ENCODE peak calls at places on chromosome 13, in eight cellular contexts. G is Karpas-422, O is fibroblast of lung, H is H9, B is H1, W is GM23248, U is IMR-90, T is HCT116. Y is an unnamed sample.

GRCh38 chr13:98189841-98190505 is 12.9 kb upstream of the RNF113B start:
- DNase-seq in H (no peak), T (no peak), W (no peak), G (no peak), U (no peak), O (no peak), B (no peak), Y (no peak)

GRCh38 chr13:42119875-42120274 is 71.4 kb downstream of the DGKH start:
- DNase-seq in O (no peak), G (no peak), T (no peak), W (no peak), B (no peak), H (no peak), U (no peak), Y (no peak)

GRCh38 chr13:56670563-56670962 is 470.2 kb upstream of the PRR20A start:
- DNase-seq in G (no peak), O (no peak), H (no peak), U (no peak), W (no peak), T (no peak), B (no peak), Y (no peak)

GRCh38 chr13:21175656-21176194 is 627 bp downstream of the SKA3 start:
- DNase-seq in G (no peak), B (no peak), H (no peak), U (peak; percentile 28), O (peak; percentile 48), W (peak; percentile 53), T (no peak), Y (no peak)

GRCh38 chr13:50592412-50593145 is 250.9 kb downstream of the DLEU7 start:
- DNase-seq in W (peak; percentile 88), U (peak; percentile 87), G (no peak), O (peak; percentile 79), H (no peak), B (no peak), T (no peak), Y (no peak)

GRCh38 chr13:40228486-40228885 is 438.0 kb downstream of the FOXO1 start:
- DNase-seq in G (no peak), T (no peak), H (no peak), B (no peak), U (no peak), W (peak; percentile 8), O (peak; percentile 83), Y (no peak)

GRCh38 chr13:97749174-97749573 is 204.3 kb upstream of the IPO5 start:
- DNase-seq in H (no peak), W (peak; percentile 27), U (peak; percentile 1), B (no peak), T (peak; percentile 32), O (no peak), G (peak; percentile 61), Y (no peak)

GRCh38 chr13:41420146-41420545 is 37.2 kb upstream of the RGCC start:
- DNase-seq in U (no peak), W (no peak), T (no peak), B (no peak), H (no peak), G (no peak), O (no peak), Y (no peak)

GRCh38 chr13:96946709-96947311 is 47.5 kb downstream of the OXGR1 start:
- DNase-seq in G (no peak), W (no peak), O (no peak), U (no peak), H (no peak), B (no peak), T (no peak), Y (no peak)

GRCh38 chr13:21060063-21060826 is 1.1 kb downstream of the LATS2 start:
- DNase-seq in H (no peak), U (peak; percentile 51), G (no peak), B (peak; percentile 62), W (peak; percentile 78), O (no peak), T (no peak), Y (peak; percentile 84)

GRCh38 chr13:19152403-19152802 is 29.2 kb downstream of the TUBA3C start:
- DNase-seq in T (no peak), B (no peak), H (no peak), O (no peak), W (no peak), U (no peak), G (no peak), Y (no peak)

GRCh38 chr13:76016799-76017198 is 380.7 kb downstream of the LMO7 start:
- DNase-seq in W (peak; percentile 42), B (peak; percentile 73), T (peak; percentile 35), O (peak; percentile 27), H (peak; percentile 55), U (peak; percentile 23), G (peak; percentile 76), Y (no peak)

DNA sequence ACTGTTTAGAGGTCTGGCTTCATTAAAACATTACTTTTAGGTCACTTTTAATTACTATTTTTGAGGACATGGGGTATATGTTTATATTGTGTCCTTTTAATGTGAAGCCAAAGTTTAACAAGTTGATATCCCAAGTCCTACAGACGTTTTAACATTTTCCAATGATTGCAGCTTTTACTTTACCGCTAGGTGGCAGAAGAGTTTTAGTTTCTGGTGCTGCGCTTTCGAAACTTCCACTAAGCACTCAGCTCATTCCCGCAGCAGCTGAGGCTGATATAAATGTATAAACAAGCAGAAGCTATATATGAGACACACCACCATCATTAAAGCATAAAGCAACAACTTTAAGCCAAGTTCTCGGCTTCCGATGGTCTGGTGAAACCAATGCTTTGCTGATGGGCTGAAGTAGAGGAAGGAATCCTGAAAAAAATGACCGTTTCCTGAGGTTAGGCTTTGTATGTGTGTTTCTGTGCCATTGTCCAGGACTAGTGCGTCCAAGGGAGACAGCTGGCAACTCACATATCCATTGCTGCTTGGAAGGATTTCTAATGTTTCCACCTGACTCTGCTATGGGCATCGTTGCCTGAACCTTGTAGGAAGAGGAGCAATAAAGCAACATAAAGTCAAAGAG is 753.9 kb downstream of the OLFM4 start:
- DNase-seq in G (peak; percentile 82), W (peak; percentile 68), O (peak; percentile 66), U (peak; percentile 17), T (no peak), H (peak; percentile 33), B (peak; percentile 47), Y (no peak)
- H3K9ac ChIP-seq in G (no peak overlapping the region), W (peak overlapping the region; percentile 38), O (no peak overlapping the region), U (no peak overlapping the region), T (no peak overlapping the region), H (no peak overlapping the region), B (no peak overlapping the region), Y (no peak overlapping the region)

GRCh38 chr13:73040968-73041580 is 17.7 kb upstream of the KLF5 start:
- DNase-seq in H (no peak), W (no peak), O (no peak), G (no peak), T (no peak), U (no peak), B (no peak), Y (no peak)

GRCh38 chr13:73038064-73038463 is 20.7 kb upstream of the KLF5 start:
- DNase-seq in G (no peak), T (no peak), O (no peak), U (no peak), W (no peak), B (no peak), H (no peak), Y (no peak)

GRCh38 chr13:73036566-73036965 is 22.2 kb upstream of the KLF5 start:
- DNase-seq in B (no peak), W (no peak), O (no peak), G (no peak), H (no peak), U (no peak), T (no peak), Y (no peak)

GRCh38 chr13:73040479-73040878 is 18.3 kb upstream of the KLF5 start:
- DNase-seq in W (no peak), U (no peak), T (no peak), G (no peak), O (no peak), B (no peak), H (no peak), Y (no peak)

GRCh38 chr13:73039201-73040108 is 19.4 kb upstream of the KLF5 start:
- DNase-seq in B (peak; percentile 3), U (no peak), H (no peak), W (peak; percentile 6), O (no peak), T (no peak), G (no peak), Y (no peak)
- H3K27ac ChIP-seq in B (no peak overlapping the region), U (no peak overlapping the region), H (no peak overlapping the region), W (no peak overlapping the region), O (no peak overlapping the region), T (no peak overlapping the region), G (no peak overlapping the region), Y (no peak overlapping the region)

DNA sequence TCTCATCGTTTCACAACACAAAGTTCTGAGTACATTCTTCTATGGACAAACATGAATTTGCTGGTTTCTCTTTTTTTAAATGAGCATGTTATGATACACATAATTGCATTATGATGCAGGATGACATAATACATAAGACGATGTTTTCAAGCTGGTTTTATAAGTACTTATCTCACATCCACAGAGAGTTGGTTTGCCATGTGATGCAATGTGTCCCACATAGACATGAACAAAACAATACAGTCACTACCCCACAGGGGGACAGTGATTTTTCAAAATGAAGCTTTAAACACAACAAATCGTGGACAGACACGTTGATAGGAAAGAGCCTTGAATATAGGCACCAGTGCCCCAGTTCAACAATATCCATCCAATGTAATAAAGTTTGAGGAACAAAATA is 447.1 kb downstream of the KLF12 start:
- DNase-seq in B (no peak), H (no peak), W (no peak), T (no peak), G (no peak), U (no peak), O (peak; percentile 6), Y (no peak)
- H3K4me1 ChIP-seq in B (no peaks in the 10 kb centered on the region), H (no peaks in the 10 kb centered on the region), W (no peaks in the 10 kb centered on the region), T (no peaks in the 10 kb centered on the region), G (no peaks in the 10 kb centered on the region), U (no peaks in the 10 kb centered on the region), O (no peaks in the 10 kb centered on the region), Y (no peaks in the 10 kb centered on the region)

GRCh38 chr13:43908156-43909126 is 28.7 kb downstream of the LACC1 start:
- DNase-seq in H (no peak), O (peak; percentile 78), B (no peak), U (peak; percentile 91), G (peak; percentile 61), T (peak; percentile 37), W (peak; percentile 77), Y (no peak)

GRCh38 chr13:43915451-43915850 is 35.7 kb downstream of the LACC1 start:
- DNase-seq in W (peak; percentile 59), B (no peak), U (peak; percentile 62), O (peak; percentile 38), T (no peak), H (no peak), G (no peak), Y (no peak)

GRCh38 chr13:43916828-43917227 is 37.1 kb downstream of the LACC1 start:
- DNase-seq in T (no peak), B (no peak), H (no peak), O (no peak), G (no peak), W (no peak), U (no peak), Y (no peak)

GRCh38 chr13:43911283-43911682 is 31.6 kb downstream of the LACC1 start:
- DNase-seq in T (no peak), G (no peak), O (no peak), W (no peak), B (no peak), U (no peak), H (no peak), Y (no peak)

DNA sequence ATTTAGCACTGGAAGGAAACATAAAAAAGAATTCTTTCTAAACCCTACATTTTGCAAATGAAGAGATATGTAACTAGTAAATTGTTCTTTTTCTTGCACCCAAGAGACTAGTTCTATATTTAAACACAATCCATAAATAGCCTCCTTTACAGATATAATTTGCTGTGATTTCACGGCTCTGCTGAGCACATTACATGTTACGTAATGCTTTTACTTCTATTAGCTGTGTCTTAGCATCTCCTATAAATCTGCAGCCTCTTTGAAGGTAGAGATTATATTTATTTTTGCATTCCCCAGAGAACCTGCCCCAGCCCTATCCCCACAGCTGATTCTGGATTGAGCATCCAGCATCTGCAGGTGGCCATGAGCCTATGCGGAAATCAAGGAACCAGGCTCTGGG is 32.2 kb downstream of the LACC1 start:
- DNase-seq in W (no peak), O (no peak), U (no peak), B (no peak), T (no peak), G (no peak), H (no peak), Y (no peak)
- H3K9ac ChIP-seq in W (no peak overlapping the region), O (no peak overlapping the region), U (no peak overlapping the region), B (no peak overlapping the region), T (no peak overlapping the region), G (no peak overlapping the region), H (no peak overlapping the region), Y (no peak overlapping the region)